ENCODE peak calls at places on chromosomes 1 and 21, in nine cellular contexts. G, P, H, B, I, Q, F, S and W are unnamed samples. For H3K9me3, the result is how much of the 10 kb centered on the place peaks cover.

GRCh38 chr1:219265026-219265515 is 91.4 kb downstream of the LYPLAL1 start:
- DNase-seq in G (no peak), P (no peak), H (no peak), B (no peak), I (no peak), Q (peak), F (no peak), S (no peak), W (no peak)

GRCh38 chr1:78536427-78536826 is 45.7 kb downstream of the PTGFR start:
- DNase-seq in G (no peak), P (no peak), H (no peak), B (no peak), I (no peak), Q (peak), F (peak), S (peak), W (no peak)

GRCh38 chr1:54361342-54361741 is 44.9 kb downstream of the SSBP3 start:
- DNase-seq in G (peak), P (peak), H (no peak), B (no peak), I (no peak), Q (no peak), F (no peak), S (no peak), W (no peak)

GRCh38 chr1:24970399-24970753 is 40.3 kb upstream of the RUNX3 start:
- DNase-seq in G (no peak), P (no peak), H (no peak), B (no peak), I (no peak), Q (peak), F (peak), S (no peak), W (no peak)

GRCh38 chr21:33936221-33937038 is 20.8 kb upstream of the ATP5PO start:
- DNase-seq in G (no peak), P (no peak), H (no peak), B (no peak), I (peak), Q (no peak), F (no peak), S (no peak), W (no peak)

GRCh38 chr1:65260851-65261473 is 48.4 kb upstream of the DNAJC6 start:
- DNase-seq in G (no peak), P (no peak), H (no peak), B (peak), I (no peak), Q (peak), F (peak), S (peak), W (no peak)

GRCh38 chr1:192878249-192878648 is 69.4 kb downstream of the RGS2 start:
- DNase-seq in G (peak), P (peak), H (no peak), B (no peak), I (no peak), Q (peak), F (no peak), S (no peak), W (peak)

GRCh38 chr1:247211339-247211738 is 39.5 kb upstream of the ZNF124 start:
- DNase-seq in G (no peak), P (no peak), H (no peak), B (no peak), I (no peak), Q (no peak), F (no peak), S (no peak), W (no peak)

GRCh38 chr1:45545019-45545493 is 5.6 kb upstream of the AKR1A1 start:
- DNase-seq in G (no peak), P (no peak), H (peak), B (no peak), I (no peak), Q (no peak), F (peak), S (no peak), W (no peak)

GRCh38 chr1:187759934-187760333 is 931.2 kb downstream of the PLA2G4A start:
- DNase-seq in G (no peak), P (no peak), H (no peak), B (no peak), I (no peak), Q (no peak), F (no peak), S (no peak), W (no peak)

GRCh38 chr1:42214447-42214871 is 49.9 kb upstream of the GUCA2A start:
- DNase-seq in G (no peak), P (no peak), H (no peak), B (no peak), I (peak), Q (peak), F (peak), S (peak), W (no peak)

GRCh38 chr1:239718571-239718970 is 332.2 kb downstream of the CHRM3 start:
- DNase-seq in G (no peak), P (no peak), H (no peak), B (no peak), I (no peak), Q (no peak), F (no peak), S (no peak), W (no peak)

GRCh38 chr21:34011660-34012059 is 61.7 kb upstream of the MRPS6 start:
- DNase-seq in G (no peak), P (no peak), H (no peak), B (no peak), I (no peak), Q (no peak), F (no peak), S (no peak), W (no peak)

GRCh38 chr21:41965045-41965444 is 11.2 kb upstream of the C2CD2 start:
- DNase-seq in G (no peak), P (no peak), H (no peak), B (no peak), I (no peak), Q (no peak), F (peak), S (no peak), W (no peak)

GRCh38 chr1:78237364-78237916 is 191.7 kb downstream of the GIPC2 start:
- DNase-seq in G (no peak), P (no peak), H (peak), B (no peak), I (no peak), Q (no peak), F (peak), S (peak), W (no peak)

GRCh38 chr1:178539291-178539690 is 26.4 kb downstream of the TEX35 start:
- DNase-seq in G (no peak), P (no peak), H (no peak), B (no peak), I (no peak), Q (no peak), F (no peak), S (no peak), W (no peak)

GRCh38 chr1:3026581-3027511 is 5.6 kb downstream of the ACTRT2 start:
- DNase-seq in G (no peak), P (peak), H (no peak), B (no peak), I (peak), Q (no peak), F (no peak), S (no peak), W (peak)
- H3K9me3 ChIP-seq in G (under half), P (under half), H (under half), B (under half), I (under half), Q (under half), F (under half), S (under half), W (under half)

GRCh38 chr1:93000751-93001175 is 39.5 kb upstream of the DIPK1A start:
- DNase-seq in G (no peak), P (no peak), H (peak), B (no peak), I (no peak), Q (peak), F (peak), S (peak), W (no peak)

GRCh38 chr1:93001893-93002292 is 40.6 kb upstream of the DIPK1A start:
- DNase-seq in G (no peak), P (no peak), H (no peak), B (no peak), I (no peak), Q (no peak), F (peak), S (no peak), W (no peak)

GRCh38 chr1:93003981-93004380 is 42.7 kb upstream of the DIPK1A start:
- DNase-seq in G (no peak), P (no peak), H (no peak), B (no peak), I (no peak), Q (no peak), F (no peak), S (no peak), W (no peak)

GRCh38 chr1:92998829-92999228 is 37.6 kb upstream of the DIPK1A start:
- DNase-seq in G (no peak), P (no peak), H (no peak), B (no peak), I (no peak), Q (no peak), F (no peak), S (no peak), W (no peak)

GRCh38 chr1:93000291-93000690 is 39.0 kb upstream of the DIPK1A start:
- DNase-seq in G (no peak), P (no peak), H (no peak), B (no peak), I (no peak), Q (no peak), F (no peak), S (no peak), W (no peak)
- H3K4me3 ChIP-seq in G (no peak), P (no peak), H (no peak), B (no peak), I (no peak), Q (no peak), F (peak), S (no peak), W (no peak)

DNA sequence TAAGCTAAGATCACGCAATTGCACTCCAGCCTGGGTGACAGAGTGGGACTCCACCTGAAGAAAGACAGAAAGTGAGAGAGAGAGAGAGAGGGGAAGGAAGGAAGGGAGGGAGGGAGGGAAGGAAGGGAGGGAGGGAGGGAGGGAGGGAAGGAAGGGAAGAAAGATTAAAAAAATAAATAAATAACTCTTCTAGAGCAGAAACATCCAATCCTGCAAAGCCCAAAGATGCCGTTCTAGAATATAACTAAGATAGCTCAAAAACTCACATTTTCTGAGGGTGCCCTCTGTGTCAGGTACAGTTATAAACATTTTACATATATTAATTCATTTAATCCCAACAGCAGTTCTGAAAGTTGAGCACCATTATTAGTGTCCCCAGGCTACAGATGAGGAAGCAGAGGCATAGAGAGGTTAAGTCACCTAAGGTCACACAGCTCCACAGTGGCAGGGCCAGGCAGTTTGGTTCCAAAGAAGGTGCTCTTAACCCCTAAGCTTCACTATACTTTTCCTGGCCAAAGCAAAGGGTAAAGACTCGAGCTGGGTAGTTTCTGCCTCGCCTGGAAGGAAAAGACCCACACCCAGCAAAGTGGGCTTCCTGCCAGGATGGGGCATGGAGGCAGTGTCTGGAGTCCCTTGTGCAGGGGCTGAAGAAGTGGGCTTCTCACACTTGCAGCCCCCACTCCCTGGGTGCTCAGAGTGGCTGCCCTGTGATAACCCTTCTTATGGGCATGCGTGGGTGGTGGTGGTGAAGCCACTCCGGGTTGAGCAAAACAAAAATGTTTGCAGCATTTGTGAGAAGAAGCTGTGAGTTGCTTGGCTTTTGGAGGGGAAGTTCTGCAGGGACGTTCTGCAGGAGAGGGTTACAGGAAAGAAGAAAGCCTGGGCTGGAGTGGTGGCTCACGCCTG is 7.9 kb upstream of the PIK3CD start:
- DNase-seq in G (no peak), P (no peak), H (no peak), B (no peak), I (no peak), Q (no peak), F (no peak), S (no peak), W (no peak)
- H3K27ac ChIP-seq in G (no peak), P (no peak), H (no peak), B (no peak), I (no peak), Q (no peak), F (no peak), S (no peak), W (no peak)

GRCh38 chr1:157478030-157478429 is 74.3 kb downstream of the FCRL5 start:
- DNase-seq in G (no peak), P (no peak), H (no peak), B (no peak), I (no peak), Q (no peak), F (no peak), S (no peak), W (no peak)
- H3K9me3 ChIP-seq in G (under half), P (under half), H (under half), B (under half), I (under half), Q (under half), F (under half), S (under half), W (under half)

GRCh38 chr1:171740356-171740863 is 1.5 kb downstream of the VAMP4 start:
- DNase-seq in G (no peak), P (no peak), H (no peak), B (no peak), I (no peak), Q (peak), F (peak), S (no peak), W (no peak)
- H3K4me3 ChIP-seq in G (no peak), P (no peak), H (no peak), B (no peak), I (peak), Q (peak), F (peak), S (peak), W (peak)

GRCh38 chr1:6105763-6106162 is 60.1 kb downstream of the KCNAB2 start:
- DNase-seq in G (peak), P (no peak), H (no peak), B (no peak), I (no peak), Q (no peak), F (no peak), S (no peak), W (no peak)
- H3K27ac ChIP-seq in G (no peak), P (no peak), H (no peak), B (no peak), I (no peak), Q (no peak), F (no peak), S (no peak), W (no peak)

GRCh38 chr21:23811802-23812201 is 1795.5 kb downstream of the MRPL39 start:
- DNase-seq in G (no peak), P (no peak), H (no peak), B (no peak), I (no peak), Q (no peak), F (no peak), S (no peak), W (no peak)
- H3K9me3 ChIP-seq in G (under half), P (under half), H (under half), B (under half), I (under half), Q (under half), F (under half), S (under half), W (under half)

GRCh38 chr1:81703352-81703735 is 97.4 kb upstream of the ADGRL2 start:
- DNase-seq in G (no peak), P (no peak), H (no peak), B (no peak), I (no peak), Q (peak), F (peak), S (peak), W (no peak)
- H3K4me3 ChIP-seq in G (no peak), P (no peak), H (no peak), B (no peak), I (no peak), Q (peak), F (peak), S (no peak), W (no peak)